ENCODE peak calls at places on chromosome 16, in five cellular contexts. N is C1 segment of cervical spinal cord, L is A673, D is NCI-H1417 treated with DMSO at 0.1 percent for 48 hours, H is nucleus accumbens. B is an unnamed sample.

GRCh38 chr16:31476305-31477219 is 4.6 kb downstream of the TGFB1I1 start:
- DNase-seq in L (no peak), N (peak), D (no peak), H (no peak), B (no peak)

GRCh38 chr16:11384956-11385586 is 39.8 kb downstream of the RMI2 start:
- DNase-seq in D (no peak), H (no peak), L (no peak), N (no peak), B (no peak)

GRCh38 chr16:4604401-4604800 is 10.3 kb downstream of the UBALD1 start:
- DNase-seq in H (no peak), L (no peak), D (no peak), N (no peak), B (no peak)

GRCh38 chr16:88339926-88340754 is 42.6 kb upstream of the ZNF469 start:
- DNase-seq in L (no peak), H (no peak), N (no peak), D (no peak), B (no peak)

GRCh38 chr16:54055864-54056263 is 230.7 kb downstream of the IRX3 start:
- DNase-seq in N (no peak), D (no peak), H (no peak), L (no peak), B (no peak)

GRCh38 chr16:75244225-75244792 is 7.1 kb downstream of the BCAR1 start:
- DNase-seq in L (no peak), D (no peak), N (no peak), H (no peak), B (no peak)

GRCh38 chr16:49932943-49933342 is 77.0 kb upstream of the ZNF423 start:
- DNase-seq in D (no peak), H (no peak), L (no peak), N (no peak), B (no peak)

GRCh38 chr16:59060212-59060611 is 326.1 kb upstream of the GOT2 start:
- DNase-seq in L (no peak), H (no peak), D (no peak), N (no peak), B (no peak)

GRCh38 chr16:85274501-85274900 is 162.2 kb upstream of the CIBAR2 start:
- DNase-seq in H (no peak), N (no peak), D (no peak), L (no peak), B (no peak)

GRCh38 chr16:1152651-1153259 is at the start of gene CACNA1H:
- DNase-seq in L (peak), N (no peak), H (no peak), D (no peak), B (no peak)

GRCh38 chr16:79293831-79294230 is 306.7 kb downstream of the MAF start:
- DNase-seq in N (no peak), L (no peak), D (no peak), H (no peak), B (no peak)

GRCh38 chr16:28504707-28505404 is 1.8 kb downstream of the IL27 start:
- DNase-seq in L (no peak), D (no peak), N (no peak), H (no peak), B (no peak)

GRCh38 chr16:54489225-54489781 is 202.7 kb upstream of the IRX3 start:
- DNase-seq in D (peak), H (no peak), N (no peak), L (no peak), B (peak)

GRCh38 chr16:81035975-81036750 is 521 bp downstream of the ATMIN start:
- DNase-seq in D (no peak), N (no peak), H (peak), L (peak), B (no peak)

GRCh38 chr16:67395458-67396158 is 2.3 kb upstream of the TPPP3 start:
- DNase-seq in L (no peak), H (no peak), D (peak), N (no peak), B (peak)

GRCh38 chr16:65776639-65777183 is 589.8 kb upstream of the CDH5 start:
- DNase-seq in D (no peak), L (no peak), N (no peak), H (no peak), B (no peak)

GRCh38 chr16:58299757-58300349 is 5.0 kb upstream of the PRSS54 start:
- DNase-seq in H (no peak), N (no peak), D (no peak), L (peak), B (no peak)

GRCh38 chr16:12758670-12759558 is 44.8 kb downstream of the CPPED1 start:
- DNase-seq in D (no peak), N (no peak), L (no peak), H (no peak), B (no peak)

GRCh38 chr16:50719401-50720337 is 22.2 kb upstream of the CYLD start:
- DNase-seq in N (no peak), L (no peak), D (no peak), H (no peak), B (no peak)

GRCh38 chr16:89308391-89309333 is 91.2 kb downstream of the ZNF778 start:
- DNase-seq in N (no peak), L (no peak), D (no peak), H (no peak), B (no peak)

GRCh38 chr16:17058471-17058870 is 412.3 kb downstream of the XYLT1 start:
- DNase-seq in D (no peak), N (no peak), H (no peak), L (no peak), B (peak)